ENCODE peak calls at places on chromosomes 2 and 18, in seven cellular contexts. Y is choroid plexus epithelial cell; T is progenitor cell of endocrine pancreas; D is nephron progenitor cell; O is iPS DF 6.9; M is kidney glomerular epithelial cell; F is naive thymus-derived CD4-positive, alpha-beta T cell. W is an unnamed sample.

GRCh38 chr18:59706499-59706898 is 9.3 kb upstream of the CCBE1 start:
- DNase-seq in Y (no peak), T (no peak), D (no peak), O (no peak), M (no peak), F (no peak), W (no peak)

GRCh38 chr18:9808530-9809241 is 77.1 kb upstream of the TXNDC2 start:
- DNase-seq in Y (no peak), T (no peak), D (peak; percentile 28), O (peak; percentile 52), M (no peak), F (no peak), W (no peak)

GRCh38 chr2:84338069-84338468 is 121.0 kb downstream of the SUCLG1 start:
- DNase-seq in Y (no peak), T (no peak), D (no peak), O (no peak), M (no peak), F (no peak), W (no peak)

GRCh38 chr2:85902496-85902895 is 13.7 kb upstream of the ST3GAL5 start:
- DNase-seq in Y (peak; percentile 36), T (no peak), D (no peak), O (no peak), M (peak; percentile 84), F (no peak), W (no peak)

GRCh38 chr2:86054539-86055082 is 51.1 kb downstream of the POLR1A start:
- DNase-seq in Y (no peak), T (no peak), D (no peak), O (no peak), M (no peak), F (no peak), W (no peak)

GRCh38 chr2:55761024-55761423 is 67.4 kb upstream of the PNPT1 start:
- DNase-seq in Y (peak; percentile 41), T (no peak), D (no peak), O (no peak), M (no peak), F (no peak), W (no peak)

GRCh38 chr2:5803547-5803946 is 111.4 kb downstream of the SOX11 start:
- DNase-seq in Y (peak; percentile 21), T (no peak), D (no peak), O (no peak), M (peak; percentile 50), F (no peak), W (no peak)

GRCh38 chr2:203344667-203345066 is 16.5 kb downstream of the ABI2 start:
- DNase-seq in Y (no peak), T (no peak), D (no peak), O (no peak), M (no peak), F (no peak), W (no peak)

GRCh38 chr2:179332903-179333302 is 68.3 kb upstream of the SESTD1 start:
- DNase-seq in Y (peak; percentile 34), T (no peak), D (no peak), O (no peak), M (no peak), F (no peak), W (no peak)

GRCh38 chr2:46001741-46002506 is 295.3 kb upstream of the EPAS1 start:
- DNase-seq in Y (peak; percentile 30), T (no peak), D (no peak), O (no peak), M (no peak), F (no peak), W (no peak)

GRCh38 chr18:56162871-56163270 is 475.5 kb downstream of the TXNL1 start:
- DNase-seq in Y (peak; percentile 23), T (no peak), D (no peak), O (no peak), M (no peak), F (no peak), W (no peak)

GRCh38 chr18:6487968-6488367 is 73.3 kb upstream of the L3MBTL4 start:
- DNase-seq in Y (no peak), T (no peak), D (no peak), O (peak; percentile 48), M (no peak), F (no peak), W (no peak)

GRCh38 chr2:39378968-39379367 is 58.1 kb downstream of the MAP4K3 start:
- DNase-seq in Y (no peak), T (no peak), D (no peak), O (no peak), M (no peak), F (no peak), W (no peak)

GRCh38 chr2:89851583-89851905 is 1160.1 kb downstream of the RPIA start:
- DNase-seq in Y (no peak), T (no peak), D (no peak), O (no peak), M (no peak), F (no peak), W (no peak)

W was measured in central memory CD4-positive, alpha-beta T cell.